ENCODE peak calls at places on chromosomes 7 and 10, in six cellular contexts. T is lower lobe of right lung, D is epithelial cell of esophagus, G is fibroblast of pulmonary artery, U is A673, A is PC-3. N is an unnamed sample.
A peak's percentile ranks its signal among the peaks of the same experiment; 100 is the strongest.

GRCh38 chr7:27168265-27168947 is 3.1 kb upstream of the HOXA9 start:
- DNase-seq in U (no peak), T (peak; percentile 42), G (no peak), D (no peak), A (peak; percentile 59), N (no peak)

GRCh38 chr7:100486753-100487446 is 3.2 kb downstream of the NYAP1 start:
- DNase-seq in T (no peak), A (peak; percentile 16), G (no peak), D (no peak), U (peak; percentile 82), N (no peak)

GRCh38 chr7:156172638-156173037 is 360.4 kb upstream of the SHH start:
- DNase-seq in A (no peak), G (no peak), D (no peak), U (no peak), T (no peak), N (no peak)

GRCh38 chr10:79483299-79483698 is 29.0 kb upstream of the EIF5AL1 start:
- DNase-seq in G (no peak), T (no peak), A (no peak), D (peak; percentile 27), U (no peak), N (no peak)

GRCh38 chr7:125061776-125062397 is 132.3 kb upstream of the POT1 start:
- DNase-seq in U (peak; percentile 58), G (peak; percentile 63), T (no peak), A (peak; percentile 78), D (peak; percentile 85), N (peak; percentile 68)

GRCh38 chr7:3321206-3321605 is 20.2 kb downstream of the SDK1 start:
- DNase-seq in D (no peak), G (no peak), U (no peak), A (no peak), T (no peak), N (no peak)

GRCh38 chr7:134515569-134516468 is 11.5 kb upstream of the AKR1B10 start:
- DNase-seq in G (peak; percentile 85), T (no peak), D (peak; percentile 92), U (peak; percentile 49), A (peak; percentile 99), N (peak; percentile 92)

GRCh38 chr10:70404906-70405824 is 1.2 kb downstream of the EIF4EBP2 start:
- DNase-seq in G (peak; percentile 98), D (peak; percentile 92), U (peak; percentile 89), T (peak; percentile 82), A (peak; percentile 94), N (peak; percentile 98)

GRCh38 chr10:4303045-4303444 is 518.0 kb upstream of the KLF6 start:
- DNase-seq in G (peak; percentile 41), A (no peak), D (peak; percentile 39), U (no peak), T (no peak), N (no peak)

GRCh38 chr7:148856035-148856881 is 27.8 kb downstream of the EZH2 start:
- DNase-seq in D (peak; percentile 73), T (no peak), G (peak; percentile 47), A (peak; percentile 57), U (peak; percentile 34), N (peak; percentile 63)

GRCh38 chr10:97607076-97607635 is 17.6 kb downstream of the C10orf62 start:
- DNase-seq in D (no peak), A (no peak), U (no peak), T (no peak), G (no peak), N (no peak)

GRCh38 chr7:24409429-24410024 is 125.5 kb downstream of the NPY start:
- DNase-seq in G (no peak), U (no peak), A (no peak), D (no peak), T (no peak), N (no peak)

GRCh38 chr10:106682175-106682574 is 482.3 kb downstream of the SORCS1 start:
- DNase-seq in T (no peak), U (peak; percentile 23), D (peak; percentile 11), A (peak; percentile 45), G (peak; percentile 8), N (peak; percentile 31)

GRCh38 chr10:1400129-1400865 is 337.0 kb downstream of the ADARB2 start:
- DNase-seq in T (no peak), G (no peak), D (peak; percentile 4), A (no peak), U (no peak), N (peak; percentile 38)

GRCh38 chr10:50809596-50809995 is 69.9 kb downstream of the ASAH2B start:
- DNase-seq in A (peak; percentile 50), U (no peak), G (peak; percentile 4), D (peak; percentile 45), T (no peak), N (peak; percentile 29)

GRCh38 chr10:12511651-12512050 is 162.3 kb downstream of the CAMK1D start:
- DNase-seq in D (no peak), T (no peak), A (no peak), G (no peak), U (no peak), N (no peak)

GRCh38 chr7:87874066-87874465 is 2.1 kb downstream of the SLC25A40 start:
- DNase-seq in T (no peak), D (no peak), U (peak; percentile 62), G (no peak), A (no peak), N (no peak)

GRCh38 chr10:79266543-79267312 is 80.5 kb upstream of the PPIF start:
- DNase-seq in G (peak; percentile 93), A (peak; percentile 88), T (peak; percentile 86), D (peak; percentile 88), U (peak; percentile 58), N (peak; percentile 74)

GRCh38 chr7:44220732-44221131 is 20.0 kb downstream of the YKT6 start:
- DNase-seq in G (no peak), T (peak; percentile 36), A (no peak), U (no peak), D (no peak), N (no peak)

GRCh38 chr7:27179503-27180430 is 5.3 kb downstream of the HOXA11 start:
- DNase-seq in A (peak; percentile 90), T (peak; percentile 76), G (peak; percentile 43), D (peak; percentile 57), U (peak; percentile 72), N (peak; percentile 69)

GRCh38 chr7:30791126-30791525 is 19.9 kb downstream of the MINDY4 start:
- DNase-seq in G (no peak), D (no peak), T (no peak), A (no peak), U (no peak), N (no peak)
- TF ChIP-seq CTCF in G (no peak), D (no peak), T (peak; percentile 14), A (no peak), U (no peak), N (no peak)

DNA sequence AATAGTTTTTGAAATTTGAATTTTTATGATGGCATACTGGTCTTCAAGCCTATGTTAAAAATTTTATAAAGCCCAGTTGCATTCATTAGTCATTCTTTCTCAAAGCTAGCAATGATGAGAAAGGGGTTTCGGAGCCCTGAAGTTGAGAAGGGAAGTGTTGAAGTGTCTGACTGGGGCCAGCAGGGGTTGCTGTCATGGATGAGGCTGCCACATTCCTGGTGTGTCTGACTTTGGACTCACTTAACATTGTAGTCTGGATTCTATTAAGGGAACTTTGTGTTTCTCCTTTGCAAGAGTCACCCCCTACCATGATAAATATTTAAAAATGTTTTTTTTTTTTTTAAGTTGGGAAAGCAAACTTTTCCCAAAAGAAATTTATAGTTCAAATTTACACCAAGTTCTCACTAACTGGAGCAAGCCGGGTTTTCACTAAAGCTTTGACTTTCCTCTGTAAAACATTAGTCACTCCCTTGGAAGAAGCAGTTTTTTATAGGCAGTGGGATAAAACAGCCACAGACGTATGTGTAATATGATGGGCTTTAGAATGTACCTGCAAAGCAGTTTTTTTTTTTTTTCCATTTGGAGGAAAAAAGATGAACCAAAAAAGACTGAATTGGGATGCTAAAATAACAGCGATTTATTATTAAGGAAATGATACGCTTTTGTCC is 243.6 kb downstream of the TWIST1 start:
- DNase-seq in D (peak; percentile 21), U (peak; percentile 58), T (no peak), G (peak; percentile 37), A (peak; percentile 39), N (peak; percentile 29)
- TF ChIP-seq CTCF in D (peak; percentile 50), U (peak; percentile 65), T (no peak), G (peak; percentile 40), A (peak; percentile 64), N (peak; percentile 18)

DNA sequence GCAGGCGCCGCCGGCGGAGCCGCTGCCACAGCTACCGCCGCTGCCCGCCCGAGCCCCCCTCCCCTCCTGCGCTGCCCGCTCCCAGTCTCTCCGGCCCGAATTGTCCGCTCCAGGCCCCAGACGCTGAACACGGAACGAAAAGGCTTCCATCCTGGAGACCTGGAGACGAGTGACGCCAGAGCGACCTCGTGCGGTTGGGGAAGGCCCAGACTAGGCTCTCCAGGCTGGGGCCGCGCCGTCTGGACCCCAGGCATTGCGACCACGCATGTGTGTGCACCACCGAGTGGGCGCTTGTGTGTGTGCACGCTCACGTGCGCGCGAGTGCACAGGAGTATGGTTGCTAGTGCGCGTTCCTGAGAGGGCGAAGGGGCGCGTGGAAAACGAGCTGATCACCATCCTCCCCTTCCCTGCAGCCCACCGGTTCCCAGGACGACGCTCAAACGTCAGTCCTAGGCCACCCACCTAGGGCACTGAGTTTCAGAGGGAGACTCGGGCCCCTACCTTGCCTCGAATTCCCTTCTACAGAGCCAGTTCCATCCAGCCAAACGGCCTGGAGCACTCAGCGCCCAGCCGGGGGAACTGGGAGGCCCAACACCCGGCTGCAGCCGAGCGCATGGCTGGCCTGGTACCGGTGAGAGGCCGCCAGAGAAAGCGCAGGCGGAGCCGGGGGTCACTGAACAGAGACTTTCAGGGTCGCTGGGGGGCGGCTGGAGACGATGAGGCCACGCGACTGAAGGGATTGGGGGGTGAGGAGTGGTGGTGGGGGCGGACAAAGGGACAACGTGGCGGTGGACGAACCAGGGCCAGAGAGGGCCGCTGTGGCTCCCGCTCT is 11.6 kb downstream of the LBX1 start:
- DNase-seq in D (peak; percentile 66), U (peak; percentile 70), G (peak; percentile 45), T (no peak), A (peak; percentile 62), N (no peak)
- TF ChIP-seq CTCF in D (peak; percentile 43), U (peak; percentile 71), G (peak; percentile 37), T (peak; percentile 21), A (peak; percentile 54), N (no peak)

GRCh38 chr7:151696738-151697514 is 177.2 kb upstream of the RHEB start:
- DNase-seq in A (peak; percentile 70), D (peak; percentile 58), T (no peak), G (no peak), U (no peak), N (peak; percentile 87)
- TF ChIP-seq CTCF in A (peak; percentile 20), D (peak; percentile 12), T (no peak), G (no peak), U (no peak), N (no peak)

GRCh38 chr10:113027574-113028392 is 77.7 kb downstream of the TCF7L2 start:
- DNase-seq in A (no peak), U (peak; percentile 21), G (no peak), D (peak; percentile 58), T (no peak), N (no peak)
- TF ChIP-seq CTCF in A (no peak), U (no peak), G (peak; percentile 2), D (no peak), T (no peak), N (no peak)

GRCh38 chr10:103512591-103513382 is 19.3 kb downstream of the NEURL1 start:
- DNase-seq in D (no peak), G (no peak), U (no peak), A (no peak), T (no peak), N (no peak)
- TF ChIP-seq CTCF in D (no peak), G (no peak), U (no peak), A (no peak), T (no peak), N (no peak)

GRCh38 chr10:125004571-125005311 is 62.8 kb downstream of the ZRANB1 start:
- DNase-seq in D (no peak), G (no peak), U (no peak), T (peak; percentile 39), A (no peak), N (no peak)
- TF ChIP-seq CTCF in D (no peak), G (no peak), U (no peak), T (no peak), A (no peak), N (no peak)

N was measured in MCF 10A.